ENCODE peak calls at places on chromosome 4, in five cellular contexts. A is mesenteric fat pad, O is K562, I is neural progenitor cell, V is IMR-90. E is an unnamed sample.

GRCh38 chr4:1992468-1993168 is 16.2 kb downstream of the NELFA start:
- DNase-seq in A (no peak), O (no peak), I (peak), V (no peak), E (no peak)

GRCh38 chr4:121927948-121928347 is 23.9 kb downstream of the TRPC3 start:
- DNase-seq in A (no peak), O (no peak), I (no peak), V (no peak), E (no peak)

GRCh38 chr4:93654276-93654675 is 174.3 kb upstream of the ATOH1 start:
- DNase-seq in A (no peak), O (no peak), I (no peak), V (no peak), E (no peak)

GRCh38 chr4:157775971-157776370 is 396.9 kb downstream of the GASK1B start:
- DNase-seq in A (no peak), O (no peak), I (no peak), V (no peak), E (no peak)

GRCh38 chr4:128145727-128146126 is 84.6 kb downstream of the LARP1B start:
- DNase-seq in A (no peak), O (no peak), I (no peak), V (no peak), E (no peak)

GRCh38 chr4:147975902-147976301 is 244.0 kb downstream of the ARHGAP10 start:
- DNase-seq in A (no peak), O (no peak), I (no peak), V (peak), E (no peak)

GRCh38 chr4:129092636-129093172 is 635 bp downstream of the SCLT1 start:
- DNase-seq in A (no peak), O (no peak), I (no peak), V (peak), E (peak)

GRCh38 chr4:140116442-140117104 is 37.4 kb downstream of the MAML3 start:
- DNase-seq in A (no peak), O (no peak), I (no peak), V (peak), E (no peak)

GRCh38 chr4:8741513-8742226 is 130.0 kb downstream of the HMX1 start:
- DNase-seq in A (no peak), O (no peak), I (no peak), V (no peak), E (no peak)

GRCh38 chr4:184313710-184314659 is 96.3 kb upstream of the ENPP6 start:
- DNase-seq in A (no peak), O (no peak), I (no peak), V (no peak), E (no peak)

GRCh38 chr4:4857001-4857808 is 2.3 kb upstream of the MSX1 start:
- DNase-seq in A (no peak), O (no peak), I (no peak), V (no peak), E (no peak)